ENCODE peak calls at places on chromosome 20, in five cellular contexts. A is colonic mucosa, Q is GM13976, I is transverse colon, W is tibial nerve. Z is an unnamed sample.

GRCh38 chr20:7231303-7231702 is 463.8 kb downstream of the BMP2 start:
- DNase-seq in A (no peak), Q (no peak), I (no peak), W (no peak), Z (no peak)

GRCh38 chr20:59151391-59151790 is 12.2 kb upstream of the ZNF831 start:
- DNase-seq in W (no peak), A (no peak), I (no peak), Q (no peak), Z (no peak)

GRCh38 chr20:19993937-19994667 is 23.1 kb upstream of the NAA20 start:
- DNase-seq in A (no peak), I (no peak), Q (no peak), W (no peak), Z (no peak)

GRCh38 chr20:21693322-21693721 is 12.1 kb upstream of the PAX1 start:
- DNase-seq in A (no peak), I (no peak), W (no peak), Q (no peak), Z (no peak)

GRCh38 chr20:11261533-11262000 is 587.8 kb upstream of the JAG1 start:
- DNase-seq in A (no peak), W (no peak), Q (no peak), I (no peak), Z (no peak)

GRCh38 chr20:51044796-51045195 is 21.9 kb upstream of the KCNG1 start:
- DNase-seq in I (no peak), Q (no peak), A (no peak), W (no peak), Z (no peak)

GRCh38 chr20:62795023-62795761 is 1.1 kb upstream of the MRGBP start:
- DNase-seq in W (no peak), I (peak; percentile 65), Q (peak; percentile 66), A (peak; percentile 64), Z (no peak)

GRCh38 chr20:57614490-57615471 is 5.4 kb downstream of the ZBP1 start:
- DNase-seq in W (no peak), Q (no peak), I (no peak), A (no peak), Z (peak; percentile 1)

GRCh38 chr20:19045366-19045765 is 167.1 kb upstream of the SLC24A3 start:
- DNase-seq in I (no peak), Q (no peak), W (no peak), A (no peak), Z (no peak)

GRCh38 chr20:18019068-18019467 is 38.6 kb downstream of the OVOL2 start:
- DNase-seq in Q (peak; percentile 79), I (no peak), A (no peak), W (no peak), Z (no peak)

GRCh38 chr20:51534764-51535386 is 7.6 kb downstream of the NFATC2 start:
- DNase-seq in Q (no peak), W (no peak), I (no peak), A (no peak), Z (no peak)

GRCh38 chr20:23187759-23188158 is 101.6 kb upstream of the CD93 start:
- DNase-seq in Q (no peak), W (no peak), I (peak; percentile 28), A (no peak), Z (no peak)

GRCh38 chr20:16111132-16111852 is 462.0 kb downstream of the KIF16B start:
- DNase-seq in Q (no peak), W (no peak), I (no peak), A (no peak), Z (no peak)

GRCh38 chr20:4820833-4821518 is 99.3 kb downstream of the PRND start:
- DNase-seq in I (no peak), W (peak; percentile 35), A (no peak), Q (no peak), Z (no peak)

GRCh38 chr20:56653221-56653620 is 24.1 kb downstream of the TFAP2C start:
- DNase-seq in Q (no peak), W (no peak), I (no peak), A (no peak), Z (no peak)

GRCh38 chr20:2658414-2659354 is 5.3 kb downstream of the IDH3B start:
- DNase-seq in W (no peak), I (no peak), A (no peak), Q (no peak), Z (no peak)

GRCh38 chr20:62234346-62234745 is 4.0 kb upstream of the OSBPL2 start:
- DNase-seq in W (no peak), I (peak; percentile 34), A (no peak), Q (no peak), Z (no peak)

GRCh38 chr20:38126146-38126912 is 38.7 kb downstream of the TGM2 start:
- DNase-seq in A (no peak), Q (no peak), I (no peak), W (no peak), Z (peak; percentile 18)

GRCh38 chr20:4014031-4014474 is 1.3 kb downstream of the RNF24 start:
- DNase-seq in W (no peak), Q (peak; percentile 43), I (peak; percentile 68), A (peak; percentile 78), Z (no peak)

GRCh38 chr20:44056010-44056698 is 130.8 kb downstream of the JPH2 start:
- DNase-seq in W (no peak), I (peak; percentile 42), A (no peak), Q (no peak), Z (no peak)

GRCh38 chr20:327946-328563 is 2.7 kb downstream of the SOX12 start:
- DNase-seq in Q (no peak), W (no peak), I (no peak), A (no peak), Z (no peak)

GRCh38 chr20:41058674-41059008 is 30.0 kb downstream of the TOP1 start:
- DNase-seq in W (no peak), A (no peak), I (no peak), Q (no peak), Z (no peak)

GRCh38 chr20:17664025-17664638 is 17.9 kb downstream of the RRBP1 start:
- DNase-seq in I (peak; percentile 7), A (no peak), Q (peak; percentile 19), W (peak; percentile 3), Z (no peak)

DNA sequence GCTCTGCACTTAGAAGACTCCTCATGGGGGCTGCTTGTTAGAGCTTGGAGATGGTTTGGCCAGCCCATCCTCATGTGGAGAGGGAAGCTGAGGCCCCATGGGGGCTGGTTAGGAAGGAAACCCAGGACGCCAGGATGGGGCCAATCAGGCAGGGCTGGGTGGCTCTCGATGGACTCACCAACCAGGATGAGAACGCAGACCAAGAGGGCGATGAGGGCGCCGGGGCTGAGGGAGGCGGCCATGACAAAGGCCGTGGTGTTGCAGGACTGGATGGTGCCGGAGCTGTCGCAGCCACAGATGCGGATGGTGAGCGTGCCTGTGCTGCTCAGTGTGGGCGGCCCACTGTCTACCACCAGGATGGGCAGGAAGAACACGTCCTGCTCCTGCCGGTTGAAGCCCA is 59.7 kb downstream of the CD40 start:
- DNase-seq in Q (no peak), W (no peak), I (no peak), A (no peak), Z (no peak)
- TF ChIP-seq CTCF in Q (no peak), W (no peak), I (no peak), A (no peak), Z (no peak)

DNA sequence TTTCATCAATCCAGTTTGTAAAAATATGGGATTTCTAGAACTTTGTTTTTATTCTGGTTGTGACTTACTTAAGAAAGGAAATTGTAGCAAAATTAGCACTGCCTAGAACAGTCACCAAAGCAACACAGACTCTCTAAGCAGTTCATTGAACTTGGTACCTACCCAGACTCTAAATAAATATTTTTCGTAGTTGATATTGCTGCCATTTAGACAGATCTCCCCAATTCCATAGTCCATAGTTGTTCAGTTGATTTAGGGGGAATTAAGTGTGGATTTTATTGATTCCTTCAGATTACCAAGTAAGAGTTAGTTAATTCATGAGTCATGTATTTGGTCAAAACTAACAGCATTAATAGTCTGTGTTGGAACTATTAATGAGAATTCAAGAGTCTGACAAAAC is 822.5 kb downstream of the DHX35 start:
- DNase-seq in A (no peak), I (no peak), Q (no peak), W (no peak), Z (no peak)
- TF ChIP-seq CTCF in A (no peak), I (no peak), Q (no peak), W (no peak), Z (no peak)

GRCh38 chr20:47263502-47264084 is 92.9 kb downstream of the ZMYND8 start:
- DNase-seq in W (no peak), Q (no peak), I (no peak), A (no peak), Z (no peak)
- TF ChIP-seq CTCF in W (no peak), Q (no peak), I (no peak), A (no peak), Z (no peak)

GRCh38 chr20:64082821-64083379 is 1.3 kb downstream of the LKAAEAR1 start:
- DNase-seq in Q (no peak), W (no peak), I (no peak), A (no peak), Z (no peak)

GRCh38 chr20:64081620-64081964 is 1.7 kb downstream of the OPRL1 start:
- DNase-seq in I (no peak), A (no peak), Q (no peak), W (no peak), Z (no peak)

GRCh38 chr20:64082126-64082638 is 2.0 kb downstream of the LKAAEAR1 start:
- DNase-seq in W (no peak), Q (no peak), I (no peak), A (no peak), Z (no peak)

GRCh38 chr20:64084209-64085152 is at the start of gene LKAAEAR1:
- DNase-seq in A (no peak), I (no peak), W (no peak), Q (no peak), Z (no peak)

GRCh38 chr20:64083380-64084208 is 604 bp downstream of the LKAAEAR1 start:
- DNase-seq in A (peak; percentile 60), I (peak; percentile 71), W (peak; percentile 36), Q (peak; percentile 86), Z (peak; percentile 48)
- TF ChIP-seq CTCF in A (peak; percentile 37), I (peak; percentile 31), W (peak; percentile 76), Q (peak; percentile 89), Z (no peak)

GRCh38 chr20:31788578-31788977 is 30.6 kb upstream of the MYLK2 start:
- DNase-seq in Q (no peak), W (no peak), A (no peak), I (no peak), Z (no peak)
- TF ChIP-seq CTCF in Q (no peak), W (no peak), A (no peak), I (no peak), Z (no peak)

DNA sequence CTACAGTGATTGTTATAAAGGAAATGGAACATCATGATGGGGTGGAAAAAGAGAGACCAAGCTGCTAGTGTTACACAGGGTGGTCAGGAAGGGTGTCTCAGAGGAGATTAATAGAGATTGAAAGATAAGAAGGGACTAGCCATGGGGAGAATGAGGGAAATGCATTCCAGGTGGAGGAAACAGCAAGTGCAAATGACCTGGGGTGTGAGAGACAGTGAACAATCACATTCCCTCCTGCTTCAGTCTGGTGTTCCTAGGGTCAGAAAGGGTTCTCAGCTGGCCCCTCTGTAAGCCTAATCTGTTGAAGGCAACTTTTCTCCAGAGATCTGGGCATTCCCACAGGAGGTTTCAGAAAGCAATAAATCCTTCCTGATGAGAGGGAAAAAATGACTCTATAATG is 3.6 kb upstream of the KCNB1 start:
- DNase-seq in I (no peak), W (no peak), A (no peak), Q (no peak), Z (no peak)
- TF ChIP-seq CTCF in I (no peak), W (no peak), A (no peak), Q (no peak), Z (no peak)